ENCODE peak calls at places on chromosomes 13 and 19, in four cellular contexts. O is K562, B is thyroid gland, G is IMR-90. Z is an unnamed sample.

GRCh38 chr13:112452380-112453206 is 76.4 kb downstream of the SPACA7 start:
- DNase-seq in O (no peak), B (no peak), G (no peak), Z (no peak)

GRCh38 chr19:38745316-38745715 is 1.0 kb upstream of the CAPN12 start:
- DNase-seq in G (no peak), O (no peak), B (no peak), Z (no peak)

GRCh38 chr19:50798116-50798942 is 8.1 kb downstream of the ACP4 start:
- DNase-seq in O (no peak), B (no peak), G (no peak), Z (no peak)

GRCh38 chr19:506404-507285 is 652 bp upstream of the TPGS1 start:
- DNase-seq in O (peak), G (peak), B (peak), Z (peak)

GRCh38 chr13:76993473-76993872 is 1.6 kb downstream of the CLN5 start:
- DNase-seq in B (no peak), O (no peak), G (no peak), Z (no peak)

GRCh38 chr13:112626761-112627160 is 38.8 kb upstream of the TUBGCP3 start:
- DNase-seq in O (no peak), G (no peak), B (no peak), Z (no peak)

GRCh38 chr13:24147570-24147963 is 13.0 kb upstream of the SPATA13 start:
- DNase-seq in O (no peak), B (no peak), G (no peak), Z (no peak)

GRCh38 chr19:44653977-44654784 is 10.5 kb downstream of the PVR start:
- DNase-seq in G (peak), B (peak), O (peak), Z (peak)

GRCh38 chr19:30070198-30070969 is 128.3 kb downstream of the URI1 start:
- DNase-seq in B (no peak), O (no peak), G (no peak), Z (no peak)

GRCh38 chr13:36918246-36919060 is 1.6 kb downstream of the SMAD9 start:
- DNase-seq in B (peak), G (peak), O (no peak), Z (peak)

GRCh38 chr19:4914736-4915501 is 5.6 kb downstream of the UHRF1 start:
- DNase-seq in B (no peak), O (peak), G (peak), Z (peak)

GRCh38 chr19:35153701-35154534 is 617 bp upstream of the FXYD5 start:
- DNase-seq in B (no peak), G (no peak), O (peak), Z (peak)

DNA sequence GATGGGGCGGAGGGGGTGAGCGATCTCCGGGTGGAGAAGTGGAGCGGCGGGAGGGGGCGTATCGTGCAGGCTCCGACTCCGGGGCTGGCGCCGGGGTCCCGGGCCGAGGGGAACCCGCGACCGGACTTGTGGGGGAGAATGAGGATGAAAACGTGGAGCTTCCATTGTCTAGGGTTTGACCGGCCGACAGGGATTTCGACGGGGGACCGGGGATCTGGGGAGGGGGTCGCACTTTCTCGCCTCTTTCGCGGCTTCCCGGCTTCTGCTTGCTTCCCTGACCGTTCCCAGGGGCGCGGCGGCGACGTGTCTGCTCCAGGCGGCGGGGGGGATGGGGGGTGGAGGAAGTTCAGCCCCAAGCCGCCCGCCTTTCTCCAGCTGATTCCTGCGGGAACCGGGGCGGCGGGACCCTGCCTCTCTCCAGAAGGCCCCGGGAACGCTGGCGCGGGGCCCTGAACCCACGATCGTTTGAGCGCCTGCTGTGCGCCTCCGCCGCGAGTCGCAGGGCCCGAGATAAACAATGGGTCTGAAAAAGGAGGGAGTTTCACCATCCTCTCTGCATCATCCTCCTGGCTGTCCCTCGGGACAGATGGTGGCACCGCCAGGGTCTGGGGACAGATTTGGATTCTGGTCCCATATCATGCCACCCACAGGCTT is 790 bp downstream of the TPM4 start:
- DNase-seq in O (no peak), G (no peak), B (peak), Z (peak)
- TF ChIP-seq POLR2A in O (no peak), G (no peak), B (no peak), Z (peak)

GRCh38 chr19:34134190-34135032 is 37.9 kb upstream of the LSM14A start:
- DNase-seq in G (peak), O (peak), B (peak), Z (peak)
- TF ChIP-seq POLR2A in G (no peak), O (peak), B (no peak), Z (peak)

GRCh38 chr19:16327131-16327450 is 2.5 kb downstream of the KLF2 start:
- DNase-seq in G (no peak), O (no peak), B (no peak), Z (no peak)

GRCh38 chr19:16328824-16329482 is 4.3 kb downstream of the KLF2 start:
- DNase-seq in G (peak), O (peak), B (no peak), Z (peak)

GRCh38 chr19:16326401-16327130 is 1.9 kb downstream of the KLF2 start:
- DNase-seq in O (no peak), G (no peak), B (no peak), Z (peak)

GRCh38 chr19:16327501-16327900 is 2.9 kb downstream of the KLF2 start:
- DNase-seq in G (no peak), O (no peak), B (no peak), Z (no peak)

GRCh38 chr19:16327911-16328823 is 3.5 kb downstream of the KLF2 start:
- DNase-seq in O (peak), G (peak), B (peak), Z (peak)
- TF ChIP-seq POLR2A in O (no peak), G (peak), B (no peak), Z (no peak)

DNA sequence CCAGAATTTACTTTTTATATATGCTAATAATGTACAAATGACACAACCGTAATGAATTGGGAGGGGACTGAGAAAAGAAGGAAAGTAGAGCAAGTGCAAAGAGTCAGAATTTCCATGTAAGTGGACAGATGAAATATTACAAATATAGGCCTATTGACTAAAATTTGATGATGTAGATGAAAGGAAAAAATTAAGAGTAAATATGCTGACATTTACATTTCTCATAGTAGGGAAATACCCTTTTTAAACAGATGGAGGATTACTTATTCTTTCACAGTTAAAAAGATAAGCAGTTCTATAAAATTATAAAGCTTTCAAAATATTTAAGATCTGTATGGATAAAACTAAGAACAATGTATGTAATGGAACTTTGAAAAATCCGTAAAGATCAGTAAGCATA is 185.4 kb downstream of the NBEA start:
- DNase-seq in B (no peak), G (no peak), O (no peak), Z (no peak)
- TF ChIP-seq POLR2A in B (no peak), G (no peak), O (no peak), Z (no peak)

DNA sequence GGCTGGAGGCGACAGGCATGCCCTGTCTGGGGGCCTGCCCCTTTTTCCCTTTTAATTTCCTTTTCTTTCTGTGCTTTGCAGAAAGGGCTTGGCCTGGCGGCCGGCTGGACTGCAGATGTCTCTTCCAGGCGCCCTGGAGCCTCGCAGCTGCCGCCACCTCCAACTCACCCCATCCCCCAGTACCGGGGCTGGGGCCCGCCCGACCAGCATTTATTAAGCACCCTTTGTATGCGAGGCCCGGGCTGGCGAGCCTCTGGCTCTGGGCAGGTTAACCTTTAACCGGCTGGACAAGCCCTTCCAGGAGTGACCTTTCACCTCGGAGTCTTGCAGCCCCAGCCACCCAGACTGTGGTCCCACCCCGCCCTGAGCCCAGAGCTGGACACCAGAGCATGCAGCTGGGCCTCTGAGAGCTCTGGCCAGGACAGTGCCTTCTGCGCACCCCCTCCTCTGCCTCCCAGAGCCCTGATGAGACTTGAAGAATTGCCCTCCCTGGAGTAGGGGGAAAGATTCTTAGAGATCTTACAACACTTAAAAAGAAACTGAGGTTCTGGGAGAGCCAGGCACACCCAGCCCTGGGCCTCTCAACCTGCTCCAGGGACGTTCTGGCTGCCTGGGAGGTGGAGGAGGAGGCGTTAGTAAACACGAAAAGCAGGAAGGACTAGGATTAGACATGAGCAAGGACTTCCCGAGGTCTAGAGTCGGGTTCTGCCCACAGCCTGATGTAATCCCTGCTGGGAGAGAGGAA is 1.1 kb upstream of the NR2F6 start:
- DNase-seq in G (peak), B (peak), O (peak), Z (no peak)
- TF ChIP-seq POLR2A in G (no peak), B (no peak), O (no peak), Z (no peak)

DNA sequence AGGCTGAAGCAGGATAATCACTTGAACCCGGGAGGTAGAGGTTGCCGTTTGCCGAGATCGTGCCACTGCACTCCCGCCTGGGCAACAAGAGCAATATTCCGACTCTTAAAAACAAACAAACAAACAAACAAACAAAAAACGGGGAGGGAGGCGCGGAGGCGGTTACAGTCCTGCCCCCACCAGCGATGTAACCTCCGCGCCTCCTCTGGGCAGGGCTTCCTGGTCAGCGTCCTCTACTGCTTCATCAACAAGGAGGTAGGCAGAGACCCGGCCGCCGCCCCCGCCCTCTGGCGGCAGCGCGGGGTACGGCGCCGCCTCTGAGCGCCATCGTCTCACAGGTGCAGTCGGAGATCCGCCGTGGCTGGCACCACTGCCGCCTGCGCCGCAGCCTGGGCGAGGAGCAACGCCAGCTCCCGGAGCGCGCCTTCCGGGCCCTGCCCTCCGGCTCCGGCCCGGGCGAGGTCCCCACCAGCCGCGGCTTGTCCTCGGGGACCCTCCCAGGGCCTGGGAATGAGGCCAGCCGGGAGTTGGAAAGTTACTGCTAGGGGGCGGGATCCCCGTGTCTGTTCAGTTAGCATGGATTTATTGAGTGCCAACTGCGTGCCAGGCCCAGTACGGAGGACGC is 10.2 kb downstream of the SNRPD2 start:
- DNase-seq in B (peak), O (peak), G (peak), Z (peak)
- TF ChIP-seq POLR2A in B (no peak), O (peak), G (no peak), Z (no peak)

GRCh38 chr19:21568816-21569496 is 63.6 kb downstream of the ZNF429 start:
- DNase-seq in B (peak), O (no peak), G (peak), Z (no peak)
- TF ChIP-seq POLR2A in B (no peak), O (no peak), G (peak), Z (no peak)